ENCODE peak calls at places on chromosomes 3 and 15, in eight cellular contexts. D is EH; V is T47D; T is heart left ventricle; W is neural crest cell; J is Calu3; X is progenitor cell of endocrine pancreas; R is stimulated activated CD4-positive, alpha-beta T cell treated with anti-CD3 and anti-CD28 coated beads, Interleukin-1b, Interleukin-23, amount 100 ng/mL, for 1 hour. Z is an unnamed sample.

GRCh38 chr3:192642651-192643050 is 84.7 kb downstream of the FGF12 start:
- DNase-seq in D (no peak), V (no peak), T (no peak), W (no peak), J (no peak), X (no peak), R (no peak), Z (no peak)

GRCh38 chr15:88377509-88377908 is 89.7 kb downstream of the MRPL46 start:
- DNase-seq in D (no peak), V (no peak), T (no peak), W (no peak), J (no peak), X (no peak), R (no peak), Z (no peak)

GRCh38 chr3:169578381-169578780 is 85.1 kb downstream of the MECOM start:
- DNase-seq in D (no peak), V (no peak), T (no peak), W (no peak), J (no peak), X (no peak), R (no peak), Z (no peak)

GRCh38 chr3:14847613-14848541 is 29.1 kb downstream of the FGD5 start:
- DNase-seq in D (no peak), V (no peak), T (peak), W (no peak), J (peak), X (no peak), R (no peak), Z (no peak)

GRCh38 chr15:80912673-80913072 is 76.9 kb downstream of the MESD start:
- DNase-seq in D (no peak), V (no peak), T (no peak), W (no peak), J (no peak), X (no peak), R (no peak), Z (no peak)

GRCh38 chr15:83295417-83295816 is 11.0 kb upstream of the BNC1 start:
- DNase-seq in D (no peak), V (no peak), T (no peak), W (no peak), J (no peak), X (no peak), R (no peak), Z (no peak)

GRCh38 chr3:156413293-156413912 is 141.5 kb downstream of the SSR3 start:
- DNase-seq in D (no peak), V (no peak), T (no peak), W (no peak), J (no peak), X (no peak), R (no peak), Z (no peak)

GRCh38 chr3:10280177-10280529 is 12.6 kb downstream of the GHRL start:
- DNase-seq in D (no peak), V (no peak), T (no peak), W (no peak), J (no peak), X (no peak), R (no peak), Z (no peak)

GRCh38 chr3:105812194-105812586 is 56.6 kb downstream of the CBLB start:
- DNase-seq in D (peak), V (no peak), T (no peak), W (no peak), J (no peak), X (no peak), R (no peak), Z (no peak)

GRCh38 chr3:55305714-55306485 is 181.2 kb downstream of the WNT5A start:
- DNase-seq in D (peak), V (no peak), T (no peak), W (no peak), J (no peak), X (no peak), R (no peak), Z (no peak)

GRCh38 chr3:173586176-173586575 is 188.6 kb downstream of the NLGN1 start:
- DNase-seq in D (peak), V (no peak), T (no peak), W (no peak), J (no peak), X (no peak), R (no peak), Z (no peak)

GRCh38 chr3:155317211-155317610 is 23.7 kb upstream of the STRIT1 start:
- DNase-seq in D (peak), V (no peak), T (no peak), W (no peak), J (no peak), X (no peak), R (no peak), Z (no peak)

GRCh38 chr3:58800032-58800431 is 133.5 kb upstream of the FAM3D start:
- DNase-seq in D (no peak), V (no peak), T (no peak), W (no peak), J (no peak), X (no peak), R (no peak), Z (no peak)

GRCh38 chr15:33013827-33014445 is 180.6 kb downstream of the FMN1 start:
- DNase-seq in D (peak), V (no peak), T (no peak), W (no peak), J (peak), X (no peak), R (no peak), Z (no peak)

GRCh38 chr3:30549600-30549999 is 56.8 kb upstream of the TGFBR2 start:
- DNase-seq in D (no peak), V (no peak), T (no peak), W (no peak), J (no peak), X (no peak), R (no peak), Z (no peak)

GRCh38 chr3:57890874-57891273 is 117.3 kb upstream of the FLNB start:
- DNase-seq in D (peak), V (no peak), T (no peak), W (no peak), J (no peak), X (no peak), R (no peak), Z (no peak)